ENCODE peak calls at places on chromosomes 7 and 10, in six cellular contexts. W is trophoblast cell, Q is neuronal stem cell, T is IMR-90, P is mesendoderm, Y is H1. Z is an unnamed sample.

GRCh38 chr10:47181057-47181849 is 118.7 kb upstream of the GDF10 start:
- DNase-seq in W (no peak), Q (no peak), T (no peak), P (no peak), Y (no peak), Z (no peak)

GRCh38 chr7:151046603-151047573 is 1.4 kb upstream of the ASIC3 start:
- DNase-seq in W (no peak), Q (no peak), T (peak; percentile 66), P (no peak), Y (no peak), Z (no peak)

GRCh38 chr10:89025453-89025852 is 34.9 kb downstream of the FAS start:
- DNase-seq in W (no peak), Q (no peak), T (no peak), P (no peak), Y (no peak), Z (no peak)

GRCh38 chr7:17985473-17986239 is 42.0 kb downstream of the PRPS1L1 start:
- DNase-seq in W (no peak), Q (no peak), T (no peak), P (no peak), Y (no peak), Z (no peak)

GRCh38 chr7:97022451-97023306 is 2.0 kb downstream of the DLX5 start:
- DNase-seq in W (peak; percentile 56), Q (peak; percentile 31), T (no peak), P (peak; percentile 50), Y (peak; percentile 51), Z (no peak)

GRCh38 chr10:107971411-107971810 is 806.9 kb upstream of the SORCS1 start:
- DNase-seq in W (no peak), Q (no peak), T (no peak), P (no peak), Y (no peak), Z (peak; percentile 15)

GRCh38 chr10:3502606-3503005 is 282.4 kb downstream of the KLF6 start:
- DNase-seq in W (peak; percentile 85), Q (no peak), T (no peak), P (peak; percentile 37), Y (no peak), Z (no peak)

GRCh38 chr10:97686301-97686961 is 610 bp downstream of the AVPI1 start:
- DNase-seq in W (peak; percentile 46), Q (no peak), T (no peak), P (no peak), Y (no peak), Z (no peak)

GRCh38 chr10:100972904-100973535 is 3.7 kb downstream of the SEMA4G start:
- DNase-seq in W (no peak), Q (no peak), T (no peak), P (no peak), Y (no peak), Z (no peak)

GRCh38 chr7:129188372-129188891 is at the start of gene SMO:
- DNase-seq in W (peak; percentile 29), Q (peak; percentile 93), T (peak; percentile 39), P (peak; percentile 89), Y (peak; percentile 91), Z (peak; percentile 55)

GRCh38 chr7:152894295-152895170 is 135.0 kb downstream of the ACTR3B start:
- DNase-seq in W (peak; percentile 50), Q (peak; percentile 47), T (no peak), P (peak; percentile 49), Y (peak; percentile 85), Z (no peak)

GRCh38 chr7:150974468-150975391 is 3.4 kb downstream of the KCNH2 start:
- DNase-seq in W (no peak), Q (no peak), T (peak; percentile 25), P (no peak), Y (peak; percentile 72), Z (peak; percentile 50)

GRCh38 chr10:130213286-130214080 is 77.3 kb downstream of the GLRX3 start:
- DNase-seq in W (no peak), Q (no peak), T (no peak), P (no peak), Y (no peak), Z (no peak)

GRCh38 chr10:88544140-88544870 is 38.8 kb downstream of the RNLS start:
- DNase-seq in W (peak; percentile 70), Q (no peak), T (no peak), P (no peak), Y (no peak), Z (no peak)

GRCh38 chr7:113768256-113768847 is 150.5 kb downstream of the PPP1R3A start:
- DNase-seq in W (no peak), Q (no peak), T (no peak), P (no peak), Y (no peak), Z (peak; percentile 16)

GRCh38 chr10:109992485-109992884 is 15.3 kb upstream of the ADD3 start:
- DNase-seq in W (peak; percentile 34), Q (no peak), T (peak; percentile 86), P (no peak), Y (no peak), Z (peak; percentile 79)

GRCh38 chr10:110632591-110633215 is 11.4 kb upstream of the RBM20 start:
- DNase-seq in W (no peak), Q (no peak), T (no peak), P (no peak), Y (no peak), Z (no peak)

GRCh38 chr7:68787586-68787985 is 810.7 kb upstream of the AUTS2 start:
- DNase-seq in W (no peak), Q (peak; percentile 71), T (no peak), P (no peak), Y (no peak), Z (no peak)

GRCh38 chr7:50204576-50204975 is 99.9 kb upstream of the IKZF1 start:
- DNase-seq in W (no peak), Q (no peak), T (no peak), P (no peak), Y (no peak), Z (no peak)

GRCh38 chr7:50199824-50200223 is 104.7 kb upstream of the IKZF1 start:
- DNase-seq in W (no peak), Q (no peak), T (no peak), P (no peak), Y (no peak), Z (no peak)

GRCh38 chr7:50203521-50203920 is 101.0 kb upstream of the IKZF1 start:
- DNase-seq in W (no peak), Q (no peak), T (no peak), P (no peak), Y (no peak), Z (no peak)

GRCh38 chr7:50205011-50205410 is 99.5 kb upstream of the IKZF1 start:
- DNase-seq in W (no peak), Q (no peak), T (no peak), P (peak; percentile 76), Y (no peak), Z (no peak)

GRCh38 chr7:50202052-50202555 is 102.4 kb upstream of the IKZF1 start:
- DNase-seq in W (no peak), Q (no peak), T (no peak), P (peak; percentile 10), Y (no peak), Z (no peak)
- H2AK5ac ChIP-seq in W (no peak overlapping the region), Q (no peak overlapping the region), T (no peak overlapping the region), P (no peak overlapping the region), Y (no peak overlapping the region), Z (no peak overlapping the region)

DNA sequence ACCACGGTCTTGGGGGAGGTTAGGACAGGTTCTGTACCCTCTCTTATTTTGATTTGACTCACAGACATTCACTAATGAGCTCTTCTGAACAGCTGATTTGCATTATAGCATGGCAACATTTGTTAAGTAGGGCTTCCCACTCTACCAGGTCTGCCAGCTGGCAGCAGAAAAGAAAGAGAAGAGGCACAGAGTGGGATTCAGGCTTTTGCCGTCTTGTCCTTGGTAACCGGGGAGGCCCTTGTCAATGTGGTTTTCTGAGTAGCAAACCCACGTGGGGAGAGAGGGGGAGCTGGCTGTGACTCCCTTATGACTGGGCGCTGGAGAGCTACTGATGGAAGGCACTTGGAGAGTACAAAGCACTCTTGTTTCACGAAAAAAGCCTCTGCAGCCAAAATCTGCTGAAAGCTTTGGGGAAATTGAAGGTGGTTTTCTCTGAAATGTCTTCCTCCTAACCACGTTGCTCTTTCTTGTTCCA is 355.3 kb upstream of the GALNT17 start:
- DNase-seq in W (no peak), Q (no peak), T (peak; percentile 21), P (no peak), Y (no peak), Z (no peak)
- H3K36me3 ChIP-seq in W (peaks cover 20% of the 10 kb centered on the region), Q (peaks cover 3% of the 10 kb centered on the region), T (peaks cover 7% of the 10 kb centered on the region), P (peaks cover 4% of the 10 kb centered on the region), Y (peaks cover 80% of the 10 kb centered on the region), Z (peaks cover 79% of the 10 kb centered on the region)

GRCh38 chr7:101740981-101741725 is 76.3 kb upstream of the CUX1 start:
- DNase-seq in W (no peak), Q (no peak), T (no peak), P (no peak), Y (no peak), Z (no peak)

GRCh38 chr7:101744588-101744987 is 72.8 kb upstream of the CUX1 start:
- DNase-seq in W (no peak), Q (no peak), T (no peak), P (no peak), Y (no peak), Z (no peak)

GRCh38 chr7:101743241-101743994 is 74.0 kb upstream of the CUX1 start:
- DNase-seq in W (peak; percentile 72), Q (peak; percentile 59), T (peak; percentile 49), P (peak; percentile 75), Y (peak; percentile 81), Z (peak; percentile 67)

GRCh38 chr7:101746311-101746710 is 71.1 kb upstream of the CUX1 start:
- DNase-seq in W (no peak), Q (no peak), T (no peak), P (no peak), Y (no peak), Z (no peak)

GRCh38 chr7:101743995-101744360 is 73.4 kb upstream of the CUX1 start:
- DNase-seq in W (peak; percentile 22), Q (peak; percentile 39), T (no peak), P (peak; percentile 71), Y (peak; percentile 78), Z (no peak)
- H3K9ac ChIP-seq in W (no peak overlapping the region), Q (peak overlapping the region; percentile 12), T (no peak overlapping the region), P (peak overlapping the region; percentile 77), Y (no peak overlapping the region), Z (no peak overlapping the region)

GRCh38 chr7:28685291-28685659 is 272.9 kb downstream of the TRIL start:
- DNase-seq in W (no peak), Q (no peak), T (no peak), P (no peak), Y (no peak), Z (no peak)
- H2AK5ac ChIP-seq in W (no peak overlapping the region), Q (no peak overlapping the region), T (peak overlapping the region; percentile 18), P (no peak overlapping the region), Y (no peak overlapping the region), Z (peak overlapping the region; percentile 94)

DNA sequence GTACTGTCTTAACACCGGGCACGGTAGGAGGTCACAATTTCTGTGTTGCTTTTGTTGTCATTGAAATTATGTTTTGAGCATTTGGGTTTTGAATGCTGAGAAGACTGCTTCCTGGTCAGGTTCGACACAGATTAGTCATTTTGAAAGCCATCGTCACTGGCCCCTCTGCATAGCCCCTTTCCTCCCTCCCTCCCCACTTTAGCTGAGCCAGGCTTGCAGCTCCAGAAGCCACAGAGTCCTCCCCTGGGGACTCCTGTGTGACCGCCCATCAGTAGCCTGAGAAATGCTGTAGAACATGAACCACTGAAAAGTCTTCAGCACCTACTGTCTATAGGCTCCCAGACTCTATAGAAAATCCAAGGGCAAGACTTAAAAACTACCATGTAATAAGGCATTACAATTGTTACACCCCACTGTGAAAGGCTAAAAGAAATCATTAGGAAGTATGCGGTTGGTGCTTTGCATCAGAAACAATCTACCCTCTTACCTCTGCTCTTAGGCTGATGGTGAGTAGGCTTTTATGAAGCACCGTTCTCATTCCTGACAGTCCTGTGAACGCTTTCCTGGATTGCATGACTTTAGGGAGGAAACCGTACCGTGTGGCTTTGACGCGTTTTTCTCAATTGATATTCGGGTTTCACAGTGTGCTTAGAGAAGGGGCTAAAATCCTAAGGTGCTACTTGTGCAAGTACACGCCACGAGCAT is 24.8 kb downstream of the JCAD start:
- DNase-seq in W (no peak), Q (no peak), T (no peak), P (peak; percentile 39), Y (no peak), Z (no peak)
- H3K36me3 ChIP-seq in W (peaks cover 12% of the 10 kb centered on the region), Q (no peaks in the 10 kb centered on the region), T (peaks cover 52% of the 10 kb centered on the region), P (no peaks in the 10 kb centered on the region), Y (no peaks in the 10 kb centered on the region), Z (peaks cover 48% of the 10 kb centered on the region)

GRCh38 chr7:73738220-73738611 is 386 bp downstream of the ABHD11 start:
- DNase-seq in W (peak; percentile 52), Q (no peak), T (peak; percentile 25), P (peak; percentile 72), Y (peak; percentile 73), Z (peak; percentile 73)
- H3K9ac ChIP-seq in W (peak overlapping the region; percentile 85), Q (peak overlapping the region; percentile 97), T (peak overlapping the region; percentile 65), P (peak overlapping the region; percentile 93), Y (peak overlapping the region; percentile 50), Z (peak overlapping the region; percentile 89)

Z was measured in mesenchymal stem cell.